ENCODE peak calls at places on chromosomes 4 and X, in nine cellular contexts. O is GM20000, G is HFFc6, U is astrocyte of the spinal cord, M is tibial artery, B is NB4, T is fibroblast of mammary gland, W is WTC11, X is cardiac fibroblast. Q is an unnamed sample.

GRCh38 chr4:3466691-3467600 is 3.8 kb downstream of the DOK7 start:
- DNase-seq in O (no peak), G (no peak), U (no peak), M (no peak), B (no peak), T (no peak), W (no peak), X (no peak), Q (no peak)

GRCh38 chrX:17654116-17654515 is 83.2 kb upstream of the SCML1 start:
- DNase-seq in O (no peak), G (no peak), U (no peak), M (no peak), B (no peak), T (no peak), W (no peak), X (no peak), Q (no peak)

GRCh38 chrX:13223868-13224555 is 95.8 kb downstream of the ATXN3L start:
- DNase-seq in O (no peak), G (peak; percentile 76), U (peak; percentile 90), M (no peak), B (no peak), T (peak; percentile 89), W (no peak), X (peak; percentile 96), Q (peak; percentile 86)

GRCh38 chr4:99979872-99980271 is 29.8 kb upstream of the H2AZ1 start:
- DNase-seq in O (no peak), G (no peak), U (peak; percentile 14), M (no peak), B (no peak), T (peak; percentile 15), W (no peak), X (peak; percentile 33), Q (no peak)

GRCh38 chrX:105101378-105101777 is 119.1 kb downstream of the TEX13A start:
- DNase-seq in O (no peak), G (no peak), U (no peak), M (no peak), B (no peak), T (no peak), W (no peak), X (no peak), Q (no peak)

GRCh38 chr4:52157641-52158316 is 106.7 kb downstream of the SPATA18 start:
- DNase-seq in O (no peak), G (no peak), U (peak; percentile 22), M (peak; percentile 19), B (no peak), T (peak; percentile 67), W (no peak), X (peak; percentile 40), Q (no peak)

GRCh38 chr4:161252520-161253141 is 911.2 kb downstream of the FSTL5 start:
- DNase-seq in O (peak; percentile 29), G (no peak), U (peak; percentile 29), M (no peak), B (peak; percentile 34), T (peak; percentile 1), W (no peak), X (peak; percentile 23), Q (no peak)

GRCh38 chr4:150518559-150518958 is 63.4 kb upstream of the MAB21L2 start:
- DNase-seq in O (no peak), G (peak; percentile 47), U (peak; percentile 47), M (no peak), B (no peak), T (peak; percentile 76), W (no peak), X (peak; percentile 73), Q (peak; percentile 15)

GRCh38 chr4:140754918-140755810 is 1.0 kb downstream of the TBC1D9 start:
- DNase-seq in O (no peak), G (no peak), U (no peak), M (no peak), B (no peak), T (no peak), W (no peak), X (peak; percentile 39), Q (no peak)

GRCh38 chr4:148162554-148162953 is 279.7 kb downstream of the NR3C2 start:
- DNase-seq in O (no peak), G (no peak), U (no peak), M (no peak), B (no peak), T (no peak), W (no peak), X (no peak), Q (no peak)

GRCh38 chrX:123087326-123087725 is 96.8 kb upstream of the GRIA3 start:
- DNase-seq in O (no peak), G (peak; percentile 26), U (no peak), M (no peak), B (peak; percentile 44), T (peak; percentile 80), W (no peak), X (peak; percentile 64), Q (no peak)

GRCh38 chrX:63350551-63350950 is 581 bp downstream of the SPIN4 start:
- DNase-seq in O (peak; percentile 11), G (no peak), U (no peak), M (no peak), B (peak; percentile 52), T (peak; percentile 3), W (no peak), X (no peak), Q (no peak)

GRCh38 chrX:51459125-51459524 is 37.3 kb downstream of the NUDT11 start:
- DNase-seq in O (no peak), G (peak; percentile 8), U (peak; percentile 6), M (no peak), B (peak; percentile 39), T (peak; percentile 48), W (peak; percentile 19), X (peak; percentile 57), Q (no peak)

GRCh38 chrX:51461053-51462050 is 35.0 kb downstream of the NUDT11 start:
- DNase-seq in O (peak; percentile 6), G (no peak), U (peak; percentile 57), M (no peak), B (peak; percentile 45), T (peak; percentile 56), W (peak; percentile 28), X (peak; percentile 52), Q (peak; percentile 2)

GRCh38 chrX:51456246-51456645 is 40.1 kb downstream of the NUDT11 start:
- DNase-seq in O (no peak), G (no peak), U (no peak), M (no peak), B (no peak), T (no peak), W (peak; percentile 36), X (no peak), Q (no peak)

GRCh38 chrX:51456814-51457213 is 39.6 kb downstream of the NUDT11 start:
- DNase-seq in O (no peak), G (no peak), U (no peak), M (no peak), B (peak; percentile 3), T (peak; percentile 1), W (no peak), X (peak; percentile 2), Q (no peak)
- TF ChIP-seq CTCF in O (no peak), G (no peak), U (no peak), M (no peak), B (no peak), T (no peak), W (no peak), X (no peak), Q (no peak)

GRCh38 chr4:66169341-66169740 is 499.1 kb upstream of the EPHA5 start:
- DNase-seq in O (no peak), G (no peak), U (peak; percentile 44), M (no peak), B (no peak), T (peak; percentile 20), W (no peak), X (peak; percentile 60), Q (no peak)
- TF ChIP-seq CTCF in O (no peak), G (peak; percentile 52), U (peak; percentile 36), M (no peak), B (no peak), T (peak; percentile 17), W (no peak), X (peak; percentile 15), Q (peak; percentile 13)

GRCh38 chr4:40923326-40924095 is 173.8 kb downstream of the NSUN7 start:
- DNase-seq in O (no peak), G (no peak), U (no peak), M (peak; percentile 57), B (no peak), T (no peak), W (no peak), X (no peak), Q (no peak)

GRCh38 chr4:40927108-40927507 is 177.4 kb downstream of the NSUN7 start:
- DNase-seq in O (no peak), G (no peak), U (no peak), M (no peak), B (no peak), T (no peak), W (no peak), X (no peak), Q (no peak)

GRCh38 chr4:40924096-40924792 is 174.5 kb downstream of the NSUN7 start:
- DNase-seq in O (peak; percentile 76), G (peak; percentile 55), U (peak; percentile 67), M (peak; percentile 51), B (peak; percentile 78), T (peak; percentile 60), W (peak; percentile 81), X (peak; percentile 69), Q (no peak)

GRCh38 chr4:40924793-40925117 is 175.0 kb downstream of the NSUN7 start:
- DNase-seq in O (no peak), G (no peak), U (no peak), M (no peak), B (no peak), T (no peak), W (no peak), X (no peak), Q (no peak)
- TF ChIP-seq CTCF in O (no peak), G (no peak), U (no peak), M (no peak), B (no peak), T (no peak), W (no peak), X (no peak), Q (no peak)

DNA sequence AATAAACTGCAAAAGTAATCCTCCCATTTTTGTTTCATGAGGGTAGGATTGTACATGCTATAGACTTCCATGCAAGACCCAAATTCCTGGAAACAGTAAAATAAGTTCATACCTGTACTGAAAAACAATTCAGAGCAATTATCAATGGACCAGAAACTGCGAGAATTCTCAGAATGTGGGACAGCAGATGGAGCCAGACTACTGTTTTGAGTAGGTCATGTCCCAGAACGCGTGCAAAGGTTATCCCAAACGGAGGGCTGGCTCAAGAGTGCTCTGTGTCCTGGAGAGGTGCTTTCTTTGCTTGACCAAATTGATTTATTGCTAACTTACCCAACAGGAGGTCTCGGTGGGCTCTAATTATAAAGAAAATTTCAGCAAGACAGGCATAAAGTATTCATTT is 1.7 kb upstream of the MAGEH1 start:
- DNase-seq in O (no peak), G (no peak), U (no peak), M (no peak), B (peak; percentile 0), T (peak; percentile 28), W (no peak), X (peak; percentile 7), Q (no peak)
- TF ChIP-seq CTCF in O (no peak), G (peak; percentile 28), U (no peak), M (no peak), B (no peak), T (peak; percentile 21), W (no peak), X (no peak), Q (peak; percentile 11)

DNA sequence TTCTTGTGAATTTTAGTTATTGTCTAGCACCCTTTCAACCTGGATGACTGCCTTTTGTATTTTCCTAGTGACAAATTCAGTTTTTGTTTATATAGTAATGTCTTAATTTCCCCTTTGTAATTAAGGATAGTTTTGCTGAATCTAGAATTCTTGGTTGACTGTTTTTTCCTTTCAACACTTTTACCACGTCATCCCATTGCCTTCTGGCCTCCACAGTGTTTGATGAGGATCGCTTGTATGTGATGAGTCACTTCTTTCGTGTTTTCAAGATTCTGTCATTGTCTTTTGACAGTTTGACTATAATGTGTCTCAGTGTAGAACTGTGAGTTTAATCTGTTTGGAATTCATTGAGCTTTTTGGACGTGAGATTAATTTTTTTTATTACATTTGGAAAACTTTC is 30.1 kb downstream of the KDM6A start:
- DNase-seq in O (no peak), G (peak; percentile 26), U (peak; percentile 71), M (no peak), B (peak; percentile 22), T (peak; percentile 89), W (no peak), X (peak; percentile 81), Q (no peak)
- TF ChIP-seq CTCF in O (no peak), G (no peak), U (no peak), M (no peak), B (no peak), T (no peak), W (no peak), X (no peak), Q (no peak)